ENCODE peak calls at places on chromosomes 1 and 21, in nine cellular contexts. One of them, this sample, is unnamed.

GRCh38 chr1:200410566-200410878 is 686 bp upstream of the ZNF281 start:
- DNase-seq in LHCN-M2: no peak
- DNase-seq in activated CD4-positive, alpha-beta T cell treated with anti-CD3 and anti-CD28 coated beads, Interleukin-2, amount 50 U/mL, for 1 hour: no peak
- DNase-seq in stimulated activated CD4-positive, alpha-beta T cell treated with anti-CD3 and anti-CD28 coated beads, Interleukin-1b, Interleukin-23, amount 100 ng/mL, for 4 hours: no peak
- DNase-seq in GM13977: peak; percentile 36
- DNase-seq in suprapubic skin: no peak
- DNase-seq in fibroblast of mammary gland: peak; percentile 25
- DNase-seq in activated CD8-positive, alpha-beta memory T cell treated with anti-CD3 and anti-CD28 coated beads, Interleukin-2, amount 50 U/mL, for 48 hours: no peak
- DNase-seq in GM10248: no peak
- DNase-seq in this sample: peak; percentile 89

GRCh38 chr1:42690477-42691156 is 8.4 kb downstream of the YBX1 start:
- DNase-seq in LHCN-M2: no peak
- DNase-seq in activated CD4-positive, alpha-beta T cell treated with anti-CD3 and anti-CD28 coated beads, Interleukin-2, amount 50 U/mL, for 1 hour: no peak
- DNase-seq in stimulated activated CD4-positive, alpha-beta T cell treated with anti-CD3 and anti-CD28 coated beads, Interleukin-1b, Interleukin-23, amount 100 ng/mL, for 4 hours: no peak
- DNase-seq in GM13977: no peak
- DNase-seq in suprapubic skin: no peak
- DNase-seq in fibroblast of mammary gland: no peak
- DNase-seq in activated CD8-positive, alpha-beta memory T cell treated with anti-CD3 and anti-CD28 coated beads, Interleukin-2, amount 50 U/mL, for 48 hours: no peak
- DNase-seq in GM10248: no peak
- DNase-seq in this sample: no peak

GRCh38 chr1:94734963-94735899 is 84.9 kb upstream of the SLC44A3 start:
- DNase-seq in LHCN-M2: peak; percentile 75
- DNase-seq in activated CD4-positive, alpha-beta T cell treated with anti-CD3 and anti-CD28 coated beads, Interleukin-2, amount 50 U/mL, for 1 hour: no peak
- DNase-seq in stimulated activated CD4-positive, alpha-beta T cell treated with anti-CD3 and anti-CD28 coated beads, Interleukin-1b, Interleukin-23, amount 100 ng/mL, for 4 hours: no peak
- DNase-seq in GM13977: no peak
- DNase-seq in suprapubic skin: no peak
- DNase-seq in fibroblast of mammary gland: peak; percentile 75
- DNase-seq in activated CD8-positive, alpha-beta memory T cell treated with anti-CD3 and anti-CD28 coated beads, Interleukin-2, amount 50 U/mL, for 48 hours: no peak
- DNase-seq in GM10248: no peak
- DNase-seq in this sample: peak; percentile 11

GRCh38 chr1:176628775-176629174 is 165.8 kb downstream of the PAPPA2 start:
- DNase-seq in LHCN-M2: no peak
- DNase-seq in activated CD4-positive, alpha-beta T cell treated with anti-CD3 and anti-CD28 coated beads, Interleukin-2, amount 50 U/mL, for 1 hour: no peak
- DNase-seq in stimulated activated CD4-positive, alpha-beta T cell treated with anti-CD3 and anti-CD28 coated beads, Interleukin-1b, Interleukin-23, amount 100 ng/mL, for 4 hours: no peak
- DNase-seq in GM13977: no peak
- DNase-seq in suprapubic skin: no peak
- DNase-seq in fibroblast of mammary gland: no peak
- DNase-seq in activated CD8-positive, alpha-beta memory T cell treated with anti-CD3 and anti-CD28 coated beads, Interleukin-2, amount 50 U/mL, for 48 hours: no peak
- DNase-seq in GM10248: no peak
- DNase-seq in this sample: no peak

GRCh38 chr1:5374176-5374575 is 618.0 kb downstream of the NPHP4 start:
- DNase-seq in LHCN-M2: no peak
- DNase-seq in activated CD4-positive, alpha-beta T cell treated with anti-CD3 and anti-CD28 coated beads, Interleukin-2, amount 50 U/mL, for 1 hour: no peak
- DNase-seq in stimulated activated CD4-positive, alpha-beta T cell treated with anti-CD3 and anti-CD28 coated beads, Interleukin-1b, Interleukin-23, amount 100 ng/mL, for 4 hours: no peak
- DNase-seq in GM13977: no peak
- DNase-seq in suprapubic skin: peak; percentile 9
- DNase-seq in fibroblast of mammary gland: no peak
- DNase-seq in activated CD8-positive, alpha-beta memory T cell treated with anti-CD3 and anti-CD28 coated beads, Interleukin-2, amount 50 U/mL, for 48 hours: no peak
- DNase-seq in GM10248: no peak
- DNase-seq in this sample: no peak

GRCh38 chr21:26130249-26130896 is 40.2 kb downstream of the APP start:
- DNase-seq in LHCN-M2: no peak
- DNase-seq in activated CD4-positive, alpha-beta T cell treated with anti-CD3 and anti-CD28 coated beads, Interleukin-2, amount 50 U/mL, for 1 hour: no peak
- DNase-seq in stimulated activated CD4-positive, alpha-beta T cell treated with anti-CD3 and anti-CD28 coated beads, Interleukin-1b, Interleukin-23, amount 100 ng/mL, for 4 hours: no peak
- DNase-seq in GM13977: no peak
- DNase-seq in suprapubic skin: no peak
- DNase-seq in fibroblast of mammary gland: peak; percentile 28
- DNase-seq in activated CD8-positive, alpha-beta memory T cell treated with anti-CD3 and anti-CD28 coated beads, Interleukin-2, amount 50 U/mL, for 48 hours: no peak
- DNase-seq in GM10248: no peak
- DNase-seq in this sample: no peak

GRCh38 chr1:90200637-90201235 is 205.8 kb downstream of the ZNF326 start:
- DNase-seq in LHCN-M2: no peak
- DNase-seq in activated CD4-positive, alpha-beta T cell treated with anti-CD3 and anti-CD28 coated beads, Interleukin-2, amount 50 U/mL, for 1 hour: no peak
- DNase-seq in stimulated activated CD4-positive, alpha-beta T cell treated with anti-CD3 and anti-CD28 coated beads, Interleukin-1b, Interleukin-23, amount 100 ng/mL, for 4 hours: no peak
- DNase-seq in GM13977: no peak
- DNase-seq in suprapubic skin: no peak
- DNase-seq in fibroblast of mammary gland: no peak
- DNase-seq in activated CD8-positive, alpha-beta memory T cell treated with anti-CD3 and anti-CD28 coated beads, Interleukin-2, amount 50 U/mL, for 48 hours: no peak
- DNase-seq in GM10248: no peak
- DNase-seq in this sample: peak; percentile 22

GRCh38 chr1:145891587-145892485 is 6.2 kb upstream of the ANKRD35 start:
- DNase-seq in LHCN-M2: peak; percentile 100
- DNase-seq in activated CD4-positive, alpha-beta T cell treated with anti-CD3 and anti-CD28 coated beads, Interleukin-2, amount 50 U/mL, for 1 hour: peak; percentile 54
- DNase-seq in stimulated activated CD4-positive, alpha-beta T cell treated with anti-CD3 and anti-CD28 coated beads, Interleukin-1b, Interleukin-23, amount 100 ng/mL, for 4 hours: peak; percentile 24
- DNase-seq in GM13977: peak; percentile 77
- DNase-seq in suprapubic skin: peak; percentile 95
- DNase-seq in fibroblast of mammary gland: peak; percentile 100
- DNase-seq in activated CD8-positive, alpha-beta memory T cell treated with anti-CD3 and anti-CD28 coated beads, Interleukin-2, amount 50 U/mL, for 48 hours: peak; percentile 74
- DNase-seq in GM10248: peak; percentile 76
- DNase-seq in this sample: peak; percentile 100

GRCh38 chr21:27700974-27701614 is 734.2 kb upstream of the ADAMTS5 start:
- DNase-seq in LHCN-M2: peak; percentile 90
- DNase-seq in activated CD4-positive, alpha-beta T cell treated with anti-CD3 and anti-CD28 coated beads, Interleukin-2, amount 50 U/mL, for 1 hour: peak; percentile 41
- DNase-seq in stimulated activated CD4-positive, alpha-beta T cell treated with anti-CD3 and anti-CD28 coated beads, Interleukin-1b, Interleukin-23, amount 100 ng/mL, for 4 hours: peak; percentile 4
- DNase-seq in GM13977: peak; percentile 7
- DNase-seq in suprapubic skin: peak; percentile 85
- DNase-seq in fibroblast of mammary gland: peak; percentile 86
- DNase-seq in activated CD8-positive, alpha-beta memory T cell treated with anti-CD3 and anti-CD28 coated beads, Interleukin-2, amount 50 U/mL, for 48 hours: peak; percentile 74
- DNase-seq in GM10248: peak; percentile 17
- DNase-seq in this sample: peak; percentile 55

GRCh38 chr1:170674239-170674638 is 10.3 kb downstream of the PRRX1 start:
- DNase-seq in LHCN-M2: no peak
- DNase-seq in activated CD4-positive, alpha-beta T cell treated with anti-CD3 and anti-CD28 coated beads, Interleukin-2, amount 50 U/mL, for 1 hour: no peak
- DNase-seq in stimulated activated CD4-positive, alpha-beta T cell treated with anti-CD3 and anti-CD28 coated beads, Interleukin-1b, Interleukin-23, amount 100 ng/mL, for 4 hours: no peak
- DNase-seq in GM13977: no peak
- DNase-seq in suprapubic skin: no peak
- DNase-seq in fibroblast of mammary gland: peak; percentile 94
- DNase-seq in activated CD8-positive, alpha-beta memory T cell treated with anti-CD3 and anti-CD28 coated beads, Interleukin-2, amount 50 U/mL, for 48 hours: no peak
- DNase-seq in GM10248: no peak
- DNase-seq in this sample: no peak